ENCODE peak calls at places on chromosome 21, in nine cellular contexts. U is transverse colon; T is stimulated activated CD8-positive, alpha-beta memory T cell treated with anti-CD3 and anti-CD28 coated beads, Interleukin-7, amount 100 ng/mL, for 1 hour; S is activated CD4-positive, alpha-beta T cell treated with anti-CD3 and anti-CD28 coated beads, Interleukin-2, amount 50 U/mL, for 1 hour; R is T-helper 1 cell; I is bronchial epithelial cell; L is PC-3; W is ecto neural progenitor cell; C is EL. D is an unnamed sample.

GRCh38 chr21:32412998-32413504 is 545 bp downstream of the EVA1C start:
- DNase-seq in U (peak; percentile 86), T (no peak), S (no peak), R (no peak), I (peak; percentile 22), L (peak; percentile 65), W (no peak), C (peak; percentile 23), D (peak; percentile 78)

GRCh38 chr21:23578027-23578426 is 2029.3 kb downstream of the MRPL39 start:
- DNase-seq in U (no peak), T (no peak), S (no peak), R (no peak), I (no peak), L (no peak), W (no peak), C (no peak), D (no peak)

GRCh38 chr21:41411449-41412089 is 14.5 kb upstream of the MX1 start:
- DNase-seq in U (peak; percentile 83), T (peak; percentile 19), S (no peak), R (no peak), I (peak; percentile 28), L (peak; percentile 40), W (no peak), C (peak; percentile 37), D (peak; percentile 85)

GRCh38 chr21:35559128-35559831 is 501.0 kb downstream of the SETD4 start:
- DNase-seq in U (no peak), T (no peak), S (no peak), R (no peak), I (peak; percentile 12), L (no peak), W (no peak), C (peak; percentile 97), D (no peak)

GRCh38 chr21:15935530-15935929 is 205.7 kb downstream of the USP25 start:
- DNase-seq in U (no peak), T (no peak), S (no peak), R (no peak), I (peak; percentile 49), L (peak; percentile 15), W (no peak), C (no peak), D (no peak)

GRCh38 chr21:44982558-44983244 is 42.9 kb downstream of the SLX9 start:
- DNase-seq in U (no peak), T (no peak), S (no peak), R (no peak), I (peak; percentile 44), L (peak; percentile 11), W (no peak), C (peak; percentile 31), D (no peak)

GRCh38 chr21:33825898-33826297 is 89.7 kb downstream of the ATP5PO start:
- DNase-seq in U (no peak), T (no peak), S (no peak), R (no peak), I (no peak), L (no peak), W (no peak), C (peak; percentile 47), D (no peak)

GRCh38 chr21:46477765-46478164 is 19.1 kb downstream of the DIP2A start:
- DNase-seq in U (no peak), T (no peak), S (no peak), R (no peak), I (peak; percentile 81), L (no peak), W (no peak), C (no peak), D (no peak)

GRCh38 chr21:38712076-38712475 is 93.7 kb upstream of the ETS2 start:
- DNase-seq in U (peak; percentile 44), T (no peak), S (no peak), R (no peak), I (peak; percentile 69), L (peak; percentile 72), W (no peak), C (peak; percentile 28), D (peak; percentile 41)

GRCh38 chr21:42818328-42818749 is 61.0 kb downstream of the WDR4 start:
- DNase-seq in U (peak; percentile 73), T (peak; percentile 34), S (peak; percentile 70), R (peak; percentile 37), I (peak; percentile 41), L (peak; percentile 69), W (no peak), C (peak; percentile 32), D (peak; percentile 71)

GRCh38 chr21:36428789-36429671 is 43.8 kb downstream of the CHAF1B start:
- DNase-seq in U (no peak), T (no peak), S (no peak), R (no peak), I (no peak), L (peak; percentile 19), W (no peak), C (no peak), D (no peak)

GRCh38 chr21:34844033-34844923 is 175.5 kb downstream of the CLIC6 start:
- DNase-seq in U (peak; percentile 39), T (no peak), S (no peak), R (no peak), I (peak; percentile 72), L (no peak), W (no peak), C (peak; percentile 30), D (peak; percentile 42)

GRCh38 chr21:14690886-14691285 is 144.8 kb upstream of the SAMSN1 start:
- DNase-seq in U (no peak), T (no peak), S (no peak), R (no peak), I (peak; percentile 56), L (peak; percentile 20), W (no peak), C (no peak), D (no peak)

GRCh38 chr21:40556442-40556968 is 290.5 kb downstream of the DSCAM start:
- DNase-seq in U (no peak), T (no peak), S (no peak), R (no peak), I (no peak), L (no peak), W (no peak), C (no peak), D (no peak)

GRCh38 chr21:37631319-37632117 is 264.9 kb downstream of the DYRK1A start:
- DNase-seq in U (no peak), T (no peak), S (no peak), R (no peak), I (peak; percentile 93), L (peak; percentile 5), W (no peak), C (no peak), D (no peak)